ENCODE peak calls at places on chromosome 7, in eight cellular contexts. C, N, A, T, W, O, F and I are unnamed samples.

GRCh38 chr7:146713907-146714306 is 597.3 kb downstream of the CNTNAP2 start:
- DNase-seq in W (no peak), O (no peak), A (no peak), F (no peak), T (no peak), N (no peak), C (no peak), I (no peak)

GRCh38 chr7:11831383-11831726 is 643 bp downstream of the THSD7A start:
- DNase-seq in C (no peak), O (no peak), A (no peak), F (no peak), T (peak; percentile 20), W (no peak), N (no peak), I (no peak)

GRCh38 chr7:18798018-18798906 is 302.7 kb downstream of the HDAC9 start:
- DNase-seq in O (no peak), F (no peak), T (no peak), A (no peak), C (no peak), W (no peak), N (no peak), I (no peak)

GRCh38 chr7:90425376-90425775 is 22.1 kb downstream of the CLDN12 start:
- DNase-seq in C (no peak), T (no peak), A (no peak), O (no peak), N (no peak), F (no peak), W (no peak), I (no peak)

GRCh38 chr7:140342732-140343514 is 55.4 kb downstream of the SLC37A3 start:
- DNase-seq in F (peak; percentile 74), C (peak; percentile 54), A (peak; percentile 69), W (peak; percentile 69), T (peak; percentile 13), N (no peak), O (no peak), I (no peak)

GRCh38 chr7:1040790-1041189 is 3.6 kb upstream of the GPR146 start:
- DNase-seq in A (no peak), C (peak; percentile 71), O (no peak), F (peak; percentile 75), T (peak; percentile 97), N (no peak), W (no peak), I (no peak)

GRCh38 chr7:20083781-20084180 is 133.4 kb downstream of the MACC1 start:
- DNase-seq in F (no peak), N (no peak), T (peak; percentile 90), W (peak; percentile 74), C (no peak), A (no peak), O (no peak), I (no peak)

GRCh38 chr7:1149351-1149794 is 10.6 kb downstream of the ZFAND2A start:
- DNase-seq in C (no peak), T (no peak), O (no peak), A (peak; percentile 27), N (no peak), W (no peak), F (peak; percentile 63), I (no peak)

GRCh38 chr7:5598261-5598761 is 174.7 kb upstream of the TNRC18 start:
- DNase-seq in T (peak; percentile 49), C (no peak), W (peak; percentile 54), A (no peak), O (no peak), F (no peak), N (no peak), I (no peak)

GRCh38 chr7:4246536-4246935 is 435.6 kb upstream of the FOXK1 start:
- DNase-seq in T (no peak), W (no peak), A (no peak), N (no peak), F (peak; percentile 64), O (no peak), C (no peak), I (no peak)

GRCh38 chr7:42210333-42210732 is 26.7 kb downstream of the GLI3 start:
- DNase-seq in W (no peak), A (no peak), F (no peak), T (no peak), O (no peak), N (no peak), C (no peak), I (no peak)

GRCh38 chr7:145916776-145917175 is 199.8 kb upstream of the CNTNAP2 start:
- DNase-seq in N (no peak), W (no peak), A (no peak), C (no peak), T (no peak), F (peak; percentile 56), O (no peak), I (no peak)

GRCh38 chr7:17617380-17617779 is 318.9 kb downstream of the AHR start:
- DNase-seq in N (no peak), F (no peak), W (no peak), O (no peak), A (no peak), T (no peak), C (no peak), I (no peak)

GRCh38 chr7:51140203-51140938 is 176.2 kb downstream of the COBL start:
- DNase-seq in W (no peak), N (no peak), T (no peak), O (no peak), C (no peak), F (no peak), A (no peak), I (no peak)

GRCh38 chr7:9600974-9601373 is 1167.6 kb downstream of the NXPH1 start:
- DNase-seq in F (no peak), A (no peak), C (no peak), O (no peak), T (no peak), W (no peak), N (no peak), I (no peak)

GRCh38 chr7:121336579-121336978 is 7.8 kb downstream of the WNT16 start:
- DNase-seq in C (no peak), W (no peak), A (no peak), T (no peak), N (no peak), F (no peak), O (no peak), I (no peak)

GRCh38 chr7:121334376-121334775 is 5.6 kb downstream of the WNT16 start:
- DNase-seq in W (no peak), C (no peak), A (no peak), O (no peak), N (no peak), F (no peak), T (no peak), I (no peak)

GRCh38 chr7:121339082-121339481 is 10.3 kb downstream of the WNT16 start:
- DNase-seq in T (no peak), F (no peak), A (no peak), C (no peak), W (no peak), O (no peak), N (no peak), I (no peak)

GRCh38 chr7:121334875-121335648 is 6.3 kb downstream of the WNT16 start:
- DNase-seq in O (no peak), N (no peak), F (no peak), C (no peak), W (no peak), T (peak; percentile 16), A (no peak), I (no peak)

DNA sequence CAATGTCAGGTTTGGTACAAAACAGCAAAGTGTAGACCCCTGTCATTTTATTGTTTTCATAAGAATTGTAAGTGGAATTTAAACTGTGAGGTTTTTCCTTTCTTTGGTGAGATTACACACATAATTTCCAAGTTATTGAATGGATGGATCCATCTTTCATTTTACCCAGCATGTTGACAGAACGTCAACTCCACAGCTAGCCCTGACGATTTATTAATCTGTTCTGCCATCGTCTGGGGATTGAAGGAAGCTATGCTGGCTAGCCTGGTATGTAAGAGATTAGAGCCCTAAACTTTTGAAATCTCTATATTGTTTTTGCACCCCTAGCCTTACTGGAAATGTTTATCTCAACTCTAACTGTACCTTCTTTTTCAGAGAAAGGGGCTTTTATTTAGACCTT is 8.6 kb downstream of the WNT16 start:
- DNase-seq in F (no peak), O (no peak), W (no peak), C (no peak), A (no peak), T (no peak), N (no peak), I (no peak)
- TF ChIP-seq CTCF in F (peak; percentile 16), O (no peak), W (no peak), C (no peak), A (no peak), T (peak; percentile 17), N (no peak), I (no peak)

DNA sequence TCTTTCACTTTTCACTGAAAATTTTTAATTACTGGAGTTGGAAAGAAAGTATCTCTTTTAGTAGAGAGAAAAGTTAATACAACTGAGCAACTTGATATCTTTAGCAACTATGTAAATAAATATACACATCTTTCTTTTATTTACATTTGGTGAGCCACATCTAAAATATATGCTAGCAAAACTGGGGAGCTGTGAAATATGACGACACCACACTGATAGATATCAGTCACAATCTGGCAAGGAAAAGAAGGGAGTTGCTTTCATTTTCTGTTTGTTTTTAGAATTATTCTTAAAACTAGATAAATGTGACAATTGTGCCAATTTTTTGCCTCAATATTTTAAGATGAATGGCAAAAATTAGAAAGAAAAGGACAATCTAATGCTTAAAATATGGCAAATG is 2.7 kb upstream of the ZNF804B start:
- DNase-seq in A (no peak), T (no peak), O (no peak), F (no peak), W (no peak), C (no peak), N (no peak), I (no peak)
- TF ChIP-seq CTCF in A (no peak), T (no peak), O (no peak), F (no peak), W (no peak), C (no peak), N (no peak), I (no peak)

DNA sequence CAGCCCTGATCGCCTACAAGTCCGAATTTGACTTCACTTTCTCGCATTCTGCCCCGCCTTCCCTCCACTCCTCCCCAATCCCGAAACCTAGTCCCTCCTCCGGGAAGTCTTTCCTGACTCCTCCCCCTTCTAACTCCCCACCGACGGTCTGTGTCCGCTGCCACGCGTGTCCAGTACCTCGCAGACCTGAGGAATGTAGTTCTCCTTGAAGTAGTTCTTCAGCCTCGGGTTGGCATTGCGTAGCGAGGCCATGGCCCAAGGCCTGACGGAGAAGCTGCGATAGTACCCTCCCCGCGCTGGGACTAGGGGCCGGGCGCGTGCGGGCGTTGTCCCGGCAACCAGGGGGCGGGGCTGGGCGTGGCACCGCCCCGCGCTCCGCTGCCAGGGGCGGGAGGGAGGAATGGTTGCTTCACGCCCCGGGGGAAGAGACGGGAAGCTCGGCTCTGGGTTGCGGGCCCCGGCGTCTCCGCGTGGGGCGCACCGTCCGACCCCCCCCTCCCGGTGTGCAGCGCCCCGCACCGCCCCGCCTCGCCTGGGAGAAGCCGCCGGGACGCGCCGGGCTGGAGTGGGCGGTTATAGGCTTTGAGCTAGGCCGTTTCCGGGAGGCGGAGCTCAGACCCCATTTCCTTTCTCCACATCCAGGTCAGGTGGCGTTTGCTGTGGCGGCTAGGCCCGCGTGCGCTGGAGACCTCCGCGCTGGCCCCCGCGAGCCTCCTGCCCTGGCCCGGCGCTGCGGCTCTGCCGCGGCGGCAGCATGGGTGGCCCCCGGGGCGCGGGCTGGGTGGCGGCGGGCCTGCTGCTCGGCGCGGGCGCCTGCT is at the start of the genes ARMC10 and FBXL13:
- DNase-seq in A (peak; percentile 94), T (peak; percentile 90), W (peak; percentile 95), O (peak; percentile 89), N (peak; percentile 90), F (peak; percentile 98), C (peak; percentile 89), I (peak; percentile 94)
- TF ChIP-seq CTCF in A (peak; percentile 40), T (peak; percentile 34), W (peak; percentile 12), O (peak; percentile 47), N (no peak), F (peak; percentile 49), C (peak; percentile 61), I (peak; percentile 44)

GRCh38 chr7:130865408-130866236 is 131.6 kb upstream of the KLF14 start:
- DNase-seq in T (no peak), F (no peak), N (no peak), C (no peak), W (no peak), O (no peak), A (no peak), I (no peak)
- TF ChIP-seq CTCF in T (no peak), F (no peak), N (no peak), C (no peak), W (no peak), O (no peak), A (no peak), I (no peak)